ENCODE peak calls at places on chromosomes 12 and 14, in four cellular contexts. S, U, E and Z are unnamed samples.

GRCh38 chr14:20659813-20660395 is 18.4 kb upstream of the OR6S1 start:
- DNase-seq in S (no peak), U (no peak), E (no peak), Z (no peak)

GRCh38 chr14:100067971-100068959 is 3.0 kb downstream of the EVL start:
- DNase-seq in S (peak; percentile 59), U (peak; percentile 16), E (peak; percentile 28), Z (peak; percentile 33)

GRCh38 chr12:99235381-99235780 is 412.2 kb upstream of the GARIN6 start:
- DNase-seq in S (no peak), U (no peak), E (no peak), Z (no peak)

GRCh38 chr12:90390947-90391346 is 564.0 kb downstream of the CCER1 start:
- DNase-seq in S (no peak), U (no peak), E (no peak), Z (no peak)

GRCh38 chr12:100141998-100142850 is 450 bp downstream of the BLTP3B start:
- DNase-seq in S (peak; percentile 52), U (peak; percentile 63), E (peak; percentile 46), Z (peak; percentile 63)

GRCh38 chr12:43362910-43363694 is 188.9 kb downstream of the ADAMTS20 start:
- DNase-seq in S (no peak), U (no peak), E (no peak), Z (no peak)

GRCh38 chr14:86654558-86655184 is 1124.7 kb downstream of the FLRT2 start:
- DNase-seq in S (peak; percentile 79), U (peak; percentile 76), E (peak; percentile 17), Z (peak; percentile 93)

GRCh38 chr12:114405199-114405448 is 820 bp downstream of the TBX5 start:
- DNase-seq in S (no peak), U (no peak), E (no peak), Z (no peak)

GRCh38 chr14:86203843-86204242 is 673.9 kb downstream of the FLRT2 start:
- DNase-seq in S (no peak), U (no peak), E (no peak), Z (no peak)

GRCh38 chr14:43765474-43765873 is 741.6 kb downstream of the FSCB start:
- DNase-seq in S (no peak), U (no peak), E (no peak), Z (no peak)

GRCh38 chr12:100348657-100349454 is 8.0 kb upstream of the SLC17A8 start:
- DNase-seq in S (no peak), U (no peak), E (no peak), Z (no peak)

GRCh38 chr12:51368640-51369517 is 22.3 kb downstream of the GALNT6 start:
- DNase-seq in S (peak; percentile 54), U (peak; percentile 23), E (peak; percentile 24), Z (peak; percentile 28)

GRCh38 chr14:71554323-71554722 is 377.9 kb upstream of the RGS6 start:
- DNase-seq in S (no peak), U (no peak), E (no peak), Z (no peak)

GRCh38 chr14:42806909-42807315 is 1200.2 kb downstream of the LRFN5 start:
- DNase-seq in S (no peak), U (no peak), E (no peak), Z (no peak)

GRCh38 chr14:40129162-40129561 is 696.9 kb upstream of the FBXO33 start:
- DNase-seq in S (no peak), U (no peak), E (no peak), Z (no peak)

GRCh38 chr14:54450535-54450934 is 9.4 kb upstream of the CNIH1 start:
- DNase-seq in S (peak; percentile 27), U (no peak), E (peak; percentile 53), Z (no peak)

GRCh38 chr14:69712217-69712565 is 54.8 kb upstream of the SRSF5 start:
- DNase-seq in S (no peak), U (no peak), E (no peak), Z (no peak)

GRCh38 chr14:85529803-85530574 is at the start of gene FLRT2:
- DNase-seq in S (peak; percentile 84), U (peak; percentile 76), E (peak; percentile 30), Z (peak; percentile 81)

GRCh38 chr14:21671371-21671770 is 2.2 kb downstream of the OR4E1 start:
- DNase-seq in S (no peak), U (no peak), E (no peak), Z (no peak)

GRCh38 chr14:105015242-105015641 is 5.6 kb downstream of the CDCA4 start:
- DNase-seq in S (no peak), U (no peak), E (no peak), Z (no peak)
- H3K4me1 ChIP-seq in S (peaks cover 20% of the 10 kb centered on the region), U (peaks cover 27% of the 10 kb centered on the region), E (peaks cover 12% of the 10 kb centered on the region), Z (peaks cover 5% of the 10 kb centered on the region)

DNA sequence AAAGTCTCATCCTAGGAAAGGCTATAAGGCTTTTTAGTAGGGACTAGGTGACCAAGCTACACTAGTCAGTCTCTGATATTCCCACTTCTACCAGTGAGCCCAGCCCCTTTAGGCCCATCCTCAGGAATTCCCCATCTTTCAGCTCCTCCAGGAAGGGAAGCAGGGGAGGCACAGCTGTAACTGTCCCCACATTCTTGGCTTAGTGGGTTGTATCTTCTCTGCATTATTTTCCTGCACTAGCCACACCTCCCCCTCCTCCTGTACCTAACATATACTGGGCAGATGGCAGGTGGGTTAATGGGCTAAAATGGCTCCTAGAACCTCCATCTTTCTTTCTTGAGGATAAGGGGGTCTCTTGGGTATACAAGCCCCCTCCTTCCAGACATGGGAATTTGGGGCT is 439 bp upstream of the CYP27B1 start:
- DNase-seq in S (no peak), U (no peak), E (no peak), Z (no peak)
- H3K27me3 ChIP-seq in S (no peaks in the 10 kb centered on the region), U (no peaks in the 10 kb centered on the region), E (peaks cover 23% of the 10 kb centered on the region), Z (no peaks in the 10 kb centered on the region)

GRCh38 chr12:108309674-108310312 is 29.3 kb downstream of the CMKLR1 start:
- DNase-seq in S (no peak), U (no peak), E (no peak), Z (no peak)
- H3K4me1 ChIP-seq in S (peaks cover 39% of the 10 kb centered on the region), U (peaks cover 24% of the 10 kb centered on the region), E (peaks cover 2% of the 10 kb centered on the region), Z (peaks cover 39% of the 10 kb centered on the region)

GRCh38 chr12:4269279-4269991 is 4.1 kb upstream of the CCND2 start:
- DNase-seq in S (peak; percentile 80), U (peak; percentile 86), E (peak; percentile 91), Z (peak; percentile 87)
- H3K27me3 ChIP-seq in S (peaks cover 14% of the 10 kb centered on the region), U (no peaks in the 10 kb centered on the region), E (no peaks in the 10 kb centered on the region), Z (no peaks in the 10 kb centered on the region)

GRCh38 chr14:89266754-89267153 is 150.3 kb downstream of the FOXN3 start:
- DNase-seq in S (no peak), U (no peak), E (no peak), Z (no peak)

GRCh38 chr14:89268514-89268913 is 148.5 kb downstream of the FOXN3 start:
- DNase-seq in S (no peak), U (no peak), E (no peak), Z (peak; percentile 36)

GRCh38 chr14:89269404-89269803 is 147.6 kb downstream of the FOXN3 start:
- DNase-seq in S (no peak), U (no peak), E (no peak), Z (peak; percentile 82)

GRCh38 chr14:89267163-89267562 is 149.9 kb downstream of the FOXN3 start:
- DNase-seq in S (no peak), U (no peak), E (no peak), Z (no peak)

DNA sequence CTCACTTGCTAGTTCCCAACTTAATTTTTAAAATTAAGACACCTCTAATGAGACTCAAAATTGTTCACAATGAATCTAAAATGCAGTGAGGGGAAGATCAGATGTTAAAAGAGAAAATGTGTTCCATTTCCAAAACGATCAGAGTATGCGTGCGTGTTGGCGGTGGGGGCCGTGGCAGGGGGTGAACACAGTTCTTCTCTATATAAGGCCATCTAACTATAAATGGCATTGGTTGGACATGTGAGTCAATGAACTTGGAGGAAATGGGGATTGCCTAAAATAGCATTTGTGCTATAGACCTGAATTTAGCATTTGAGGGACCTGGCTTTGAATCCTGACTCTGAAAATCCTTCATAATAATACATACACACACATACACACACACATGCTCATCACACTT is 149.4 kb downstream of the FOXN3 start:
- DNase-seq in S (no peak), U (no peak), E (no peak), Z (no peak)
- H3K4me1 ChIP-seq in S (peaks cover 48% of the 10 kb centered on the region), U (no peaks in the 10 kb centered on the region), E (no peaks in the 10 kb centered on the region), Z (peaks cover 60% of the 10 kb centered on the region)

GRCh38 chr12:53971686-53972085 is 1.2 kb upstream of the HOXC11 start:
- DNase-seq in S (no peak), U (no peak), E (no peak), Z (no peak)
- H3K27me3 ChIP-seq in S (peaks cover 88% of the 10 kb centered on the region), U (peaks cover 77% of the 10 kb centered on the region), E (peaks cover 88% of the 10 kb centered on the region), Z (peaks cover 10% of the 10 kb centered on the region)

GRCh38 chr12:55926738-55927587 is 731 bp downstream of the PYM1 start:
- DNase-seq in S (peak; percentile 90), U (peak; percentile 87), E (peak; percentile 91), Z (peak; percentile 92)
- H3K4me1 ChIP-seq in S (peaks cover 42% of the 10 kb centered on the region), U (peaks cover 8% of the 10 kb centered on the region), E (peaks cover 3% of the 10 kb centered on the region), Z (peaks cover 14% of the 10 kb centered on the region)

GRCh38 chr14:101457936-101458535 is 103.3 kb upstream of the DIO3 start:
- DNase-seq in S (no peak), U (no peak), E (no peak), Z (no peak)
- H3K27me3 ChIP-seq in S (peaks cover 25% of the 10 kb centered on the region), U (peaks cover 28% of the 10 kb centered on the region), E (peaks cover 15% of the 10 kb centered on the region), Z (no peaks in the 10 kb centered on the region)

GRCh38 chr12:88924162-88924561 is 343.9 kb upstream of the KITLG start:
- DNase-seq in S (no peak), U (no peak), E (no peak), Z (no peak)
- H3K4me1 ChIP-seq in S (peaks cover 14% of the 10 kb centered on the region), U (no peaks in the 10 kb centered on the region), E (no peaks in the 10 kb centered on the region), Z (no peaks in the 10 kb centered on the region)